ENCODE peak calls at places on chromosomes 13 and 19, in five cellular contexts. One of them, this sample, is unnamed.

GRCh38 chr13:108980237-108980636 is 350.8 kb downstream of the MYO16 start:
- DNase-seq in esophagus muscularis mucosa: no peak
- DNase-seq in upper lobe of left lung: no peak
- DNase-seq in transverse colon: no peak
- DNase-seq in breast epithelium: no peak
- DNase-seq in this sample: no peak

GRCh38 chr19:49194408-49194807 is 36.8 kb downstream of the TRPM4 start:
- DNase-seq in esophagus muscularis mucosa: no peak
- DNase-seq in upper lobe of left lung: no peak
- DNase-seq in transverse colon: no peak
- DNase-seq in breast epithelium: no peak
- DNase-seq in this sample: no peak

GRCh38 chr13:40667622-40667978 is 1.2 kb upstream of the FOXO1 start:
- DNase-seq in esophagus muscularis mucosa: no peak
- DNase-seq in upper lobe of left lung: no peak
- DNase-seq in transverse colon: peak
- DNase-seq in breast epithelium: no peak
- DNase-seq in this sample: peak

GRCh38 chr13:27327633-27328032 is 57.0 kb downstream of the RASL11A start:
- DNase-seq in esophagus muscularis mucosa: no peak
- DNase-seq in upper lobe of left lung: no peak
- DNase-seq in transverse colon: no peak
- DNase-seq in breast epithelium: no peak
- DNase-seq in this sample: no peak

GRCh38 chr19:54448037-54448773 is 794 bp upstream of the LENG8 start:
- DNase-seq in esophagus muscularis mucosa: no peak
- DNase-seq in upper lobe of left lung: no peak
- DNase-seq in transverse colon: peak
- DNase-seq in breast epithelium: no peak
- DNase-seq in this sample: peak

GRCh38 chr13:107117327-107118012 is 549.5 kb upstream of the ARGLU1 start:
- DNase-seq in esophagus muscularis mucosa: no peak
- DNase-seq in upper lobe of left lung: no peak
- DNase-seq in transverse colon: no peak
- DNase-seq in breast epithelium: no peak
- DNase-seq in this sample: no peak

GRCh38 chr19:10683582-10683981 is 17.7 kb upstream of the QTRT1 start:
- DNase-seq in esophagus muscularis mucosa: no peak
- DNase-seq in upper lobe of left lung: no peak
- DNase-seq in transverse colon: no peak
- DNase-seq in breast epithelium: no peak
- DNase-seq in this sample: no peak

GRCh38 chr13:106522112-106522511 is 13.3 kb downstream of the EFNB2 start:
- DNase-seq in esophagus muscularis mucosa: no peak
- DNase-seq in upper lobe of left lung: no peak
- DNase-seq in transverse colon: no peak
- DNase-seq in breast epithelium: no peak
- DNase-seq in this sample: no peak

GRCh38 chr13:49977992-49978391 is 18.9 kb upstream of the TRIM13 start:
- DNase-seq in esophagus muscularis mucosa: no peak
- DNase-seq in upper lobe of left lung: no peak
- DNase-seq in transverse colon: no peak
- DNase-seq in breast epithelium: no peak
- DNase-seq in this sample: no peak

GRCh38 chr13:72437458-72437857 is 290.0 kb downstream of the MZT1 start:
- DNase-seq in esophagus muscularis mucosa: no peak
- DNase-seq in upper lobe of left lung: no peak
- DNase-seq in transverse colon: no peak
- DNase-seq in breast epithelium: no peak
- DNase-seq in this sample: no peak

GRCh38 chr19:13987101-13987890 is 18.8 kb downstream of the RFX1 start:
- DNase-seq in esophagus muscularis mucosa: no peak
- DNase-seq in upper lobe of left lung: peak
- DNase-seq in transverse colon: no peak
- DNase-seq in breast epithelium: no peak
- DNase-seq in this sample: no peak

GRCh38 chr13:70310720-70311119 is 202.5 kb upstream of the KLHL1 start:
- DNase-seq in esophagus muscularis mucosa: no peak
- DNase-seq in upper lobe of left lung: no peak
- DNase-seq in transverse colon: peak
- DNase-seq in breast epithelium: no peak
- DNase-seq in this sample: no peak

GRCh38 chr13:23847545-23847944 is 41.7 kb downstream of the MIPEP start:
- DNase-seq in esophagus muscularis mucosa: no peak
- DNase-seq in upper lobe of left lung: no peak
- DNase-seq in transverse colon: no peak
- DNase-seq in breast epithelium: no peak
- DNase-seq in this sample: no peak

GRCh38 chr19:1683869-1684572 is 31.6 kb upstream of the TCF3 start:
- DNase-seq in esophagus muscularis mucosa: no peak
- DNase-seq in upper lobe of left lung: no peak
- DNase-seq in transverse colon: no peak
- DNase-seq in breast epithelium: no peak
- DNase-seq in this sample: no peak

GRCh38 chr19:12126707-12127106 is 13.4 kb downstream of the ZNF20 start:
- DNase-seq in esophagus muscularis mucosa: no peak
- DNase-seq in upper lobe of left lung: no peak
- DNase-seq in transverse colon: no peak
- DNase-seq in breast epithelium: no peak
- DNase-seq in this sample: no peak

GRCh38 chr19:56404705-56405056 is 549 bp downstream of the ZNF583 start:
- DNase-seq in esophagus muscularis mucosa: no peak
- DNase-seq in upper lobe of left lung: no peak
- DNase-seq in transverse colon: no peak
- DNase-seq in breast epithelium: no peak
- DNase-seq in this sample: no peak

GRCh38 chr19:17205237-17206140 is 9.7 kb upstream of the USE1 start:
- DNase-seq in esophagus muscularis mucosa: no peak
- DNase-seq in upper lobe of left lung: peak
- DNase-seq in transverse colon: peak
- DNase-seq in breast epithelium: peak
- DNase-seq in this sample: no peak

GRCh38 chr19:18833849-18834643 is 2.3 kb downstream of the UPF1 start:
- DNase-seq in esophagus muscularis mucosa: no peak
- DNase-seq in upper lobe of left lung: peak
- DNase-seq in transverse colon: peak
- DNase-seq in breast epithelium: no peak
- DNase-seq in this sample: no peak

GRCh38 chr19:58386576-58387337 is at the start of gene RPS5:
- DNase-seq in esophagus muscularis mucosa: peak
- DNase-seq in upper lobe of left lung: peak
- DNase-seq in transverse colon: peak
- DNase-seq in breast epithelium: peak
- DNase-seq in this sample: peak

GRCh38 chr19:9171393-9171991 is 7.3 kb upstream of the OR7D2 start:
- DNase-seq in esophagus muscularis mucosa: no peak
- DNase-seq in upper lobe of left lung: no peak
- DNase-seq in transverse colon: no peak
- DNase-seq in breast epithelium: no peak
- DNase-seq in this sample: no peak

GRCh38 chr19:2047449-2048103 is 3.5 kb downstream of the MKNK2 start:
- DNase-seq in esophagus muscularis mucosa: no peak
- DNase-seq in upper lobe of left lung: peak
- DNase-seq in transverse colon: peak
- DNase-seq in breast epithelium: no peak
- DNase-seq in this sample: peak

GRCh38 chr13:106630162-106630561 is 62.2 kb upstream of the ARGLU1 start:
- DNase-seq in esophagus muscularis mucosa: no peak
- DNase-seq in upper lobe of left lung: no peak
- DNase-seq in transverse colon: no peak
- DNase-seq in breast epithelium: no peak
- DNase-seq in this sample: no peak

GRCh38 chr13:98264877-98265276 is 87.8 kb upstream of the RNF113B start:
- DNase-seq in esophagus muscularis mucosa: no peak
- DNase-seq in upper lobe of left lung: no peak
- DNase-seq in transverse colon: no peak
- DNase-seq in breast epithelium: no peak
- DNase-seq in this sample: no peak

GRCh38 chr19:8319807-8320520 is 1.2 kb downstream of the NDUFA7 start:
- DNase-seq in esophagus muscularis mucosa: no peak
- DNase-seq in upper lobe of left lung: no peak
- DNase-seq in transverse colon: no peak
- DNase-seq in breast epithelium: no peak
- DNase-seq in this sample: no peak

GRCh38 chr13:59318320-59318930 is 845.3 kb downstream of the DIAPH3 start:
- DNase-seq in esophagus muscularis mucosa: no peak
- DNase-seq in upper lobe of left lung: peak
- DNase-seq in transverse colon: peak
- DNase-seq in breast epithelium: peak
- DNase-seq in this sample: no peak

GRCh38 chr19:952680-953500 is 27.1 kb downstream of the ARID3A start:
- DNase-seq in esophagus muscularis mucosa: no peak
- DNase-seq in upper lobe of left lung: peak
- DNase-seq in transverse colon: peak
- DNase-seq in breast epithelium: no peak
- DNase-seq in this sample: no peak

GRCh38 chr13:78137404-78138142 is 218.9 kb upstream of the EDNRB start:
- DNase-seq in esophagus muscularis mucosa: no peak
- DNase-seq in upper lobe of left lung: no peak
- DNase-seq in transverse colon: no peak
- DNase-seq in breast epithelium: no peak
- DNase-seq in this sample: no peak

GRCh38 chr19:49387936-49388372 is at the start of gene KASH5:
- DNase-seq in esophagus muscularis mucosa: no peak
- DNase-seq in upper lobe of left lung: peak
- DNase-seq in transverse colon: peak
- DNase-seq in breast epithelium: peak
- DNase-seq in this sample: no peak

GRCh38 chr19:49677232-49677881 is at the start of gene PRMT1:
- DNase-seq in esophagus muscularis mucosa: no peak
- DNase-seq in upper lobe of left lung: no peak
- DNase-seq in transverse colon: peak
- DNase-seq in breast epithelium: no peak
- DNase-seq in this sample: no peak

GRCh38 chr13:76917096-76917495 is 30.9 kb upstream of the KCTD12 start:
- DNase-seq in esophagus muscularis mucosa: no peak
- DNase-seq in upper lobe of left lung: no peak
- DNase-seq in transverse colon: no peak
- DNase-seq in breast epithelium: no peak
- DNase-seq in this sample: no peak

GRCh38 chr13:98345103-98345899 is 168.2 kb upstream of the RNF113B start:
- DNase-seq in esophagus muscularis mucosa: no peak
- DNase-seq in upper lobe of left lung: peak
- DNase-seq in transverse colon: no peak
- DNase-seq in breast epithelium: no peak
- DNase-seq in this sample: no peak

GRCh38 chr19:45772130-45772880 is 3.3 kb upstream of the SIX5 start:
- DNase-seq in esophagus muscularis mucosa: no peak
- DNase-seq in upper lobe of left lung: no peak
- DNase-seq in transverse colon: no peak
- DNase-seq in breast epithelium: no peak
- DNase-seq in this sample: peak

GRCh38 chr19:45769821-45770191 is 754 bp upstream of the SIX5 start:
- DNase-seq in esophagus muscularis mucosa: no peak
- DNase-seq in upper lobe of left lung: peak
- DNase-seq in transverse colon: peak
- DNase-seq in breast epithelium: no peak
- DNase-seq in this sample: peak

GRCh38 chr19:45770192-45771101 is 1.4 kb upstream of the SIX5 start:
- DNase-seq in esophagus muscularis mucosa: peak
- DNase-seq in upper lobe of left lung: peak
- DNase-seq in transverse colon: peak
- DNase-seq in breast epithelium: peak
- DNase-seq in this sample: peak

GRCh38 chr19:45772912-45773311 is 3.9 kb upstream of the SIX5 start:
- DNase-seq in esophagus muscularis mucosa: no peak
- DNase-seq in upper lobe of left lung: no peak
- DNase-seq in transverse colon: no peak
- DNase-seq in breast epithelium: no peak
- DNase-seq in this sample: no peak

DNA sequence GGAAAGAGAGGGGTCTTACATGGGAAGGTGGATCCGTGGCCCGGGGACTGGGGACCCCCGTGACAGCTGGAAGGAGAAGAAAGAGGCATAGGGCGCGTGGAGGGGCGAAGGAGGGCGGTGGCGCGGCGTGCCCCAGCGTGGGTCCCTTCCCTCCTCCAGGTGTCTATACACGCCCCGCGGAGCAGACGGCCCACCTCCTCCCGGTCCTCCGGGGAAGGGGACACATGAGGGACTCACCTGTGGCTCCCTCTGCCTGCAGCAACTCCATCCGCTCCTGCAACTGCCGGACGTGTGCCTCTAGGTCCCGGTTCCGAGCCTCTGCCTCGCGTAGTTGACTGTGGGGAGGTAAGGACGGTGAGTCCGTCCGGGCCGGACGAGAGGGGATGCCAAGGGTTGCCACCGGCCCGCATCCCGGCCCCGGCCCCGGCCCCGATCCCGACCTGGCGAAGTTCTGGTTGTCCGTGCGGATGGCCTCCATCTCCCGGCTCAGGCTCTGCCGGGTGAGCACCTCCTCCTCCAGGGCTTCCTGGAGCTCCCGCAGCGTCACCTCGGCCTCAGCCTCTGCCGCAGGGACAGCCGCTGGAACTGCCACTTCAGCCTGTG is 2.4 kb upstream of the SIX5 start:
- DNase-seq in esophagus muscularis mucosa: no peak
- DNase-seq in upper lobe of left lung: no peak
- DNase-seq in transverse colon: no peak
- DNase-seq in breast epithelium: no peak
- DNase-seq in this sample: no peak
- H3K4me3 ChIP-seq in esophagus muscularis mucosa: no peak
- H3K4me3 ChIP-seq in upper lobe of left lung: no peak
- H3K4me3 ChIP-seq in transverse colon: peak
- H3K4me3 ChIP-seq in breast epithelium: peak
- H3K4me3 ChIP-seq in this sample: no peak

GRCh38 chr19:30593358-30593757 is 221.2 kb downstream of the ZNF536 start:
- DNase-seq in esophagus muscularis mucosa: peak
- DNase-seq in upper lobe of left lung: no peak
- DNase-seq in transverse colon: peak
- DNase-seq in breast epithelium: no peak
- DNase-seq in this sample: no peak

GRCh38 chr19:30584121-30584520 is 211.9 kb downstream of the ZNF536 start:
- DNase-seq in esophagus muscularis mucosa: no peak
- DNase-seq in upper lobe of left lung: no peak
- DNase-seq in transverse colon: no peak
- DNase-seq in breast epithelium: no peak
- DNase-seq in this sample: no peak

GRCh38 chr19:30590596-30591229 is 218.5 kb downstream of the ZNF536 start:
- DNase-seq in esophagus muscularis mucosa: no peak
- DNase-seq in upper lobe of left lung: no peak
- DNase-seq in transverse colon: no peak
- DNase-seq in breast epithelium: no peak
- DNase-seq in this sample: no peak

GRCh38 chr19:30587869-30588268 is 215.7 kb downstream of the ZNF536 start:
- DNase-seq in esophagus muscularis mucosa: no peak
- DNase-seq in upper lobe of left lung: no peak
- DNase-seq in transverse colon: no peak
- DNase-seq in breast epithelium: no peak
- DNase-seq in this sample: no peak
- TF ChIP-seq CTCF in esophagus muscularis mucosa: no peak
- TF ChIP-seq CTCF in upper lobe of left lung: no peak
- TF ChIP-seq CTCF in transverse colon: no peak
- TF ChIP-seq CTCF in breast epithelium: no peak
- TF ChIP-seq CTCF in this sample: no peak

GRCh38 chr19:41225238-41226052 is 6.4 kb downstream of the AXL start:
- DNase-seq in esophagus muscularis mucosa: peak
- DNase-seq in upper lobe of left lung: peak
- DNase-seq in transverse colon: peak
- DNase-seq in breast epithelium: no peak
- DNase-seq in this sample: no peak
- TF ChIP-seq POLR2AphosphoS5 in esophagus muscularis mucosa: peak
- TF ChIP-seq POLR2AphosphoS5 in upper lobe of left lung: peak
- TF ChIP-seq POLR2AphosphoS5 in transverse colon: peak
- TF ChIP-seq POLR2AphosphoS5 in breast epithelium: no peak
- TF ChIP-seq POLR2AphosphoS5 in this sample: no peak

GRCh38 chr13:42086582-42086981 is 38.1 kb downstream of the DGKH start:
- DNase-seq in esophagus muscularis mucosa: no peak
- DNase-seq in upper lobe of left lung: no peak
- DNase-seq in transverse colon: no peak
- DNase-seq in breast epithelium: no peak
- DNase-seq in this sample: no peak
- H3K4me3 ChIP-seq in esophagus muscularis mucosa: no peak
- H3K4me3 ChIP-seq in upper lobe of left lung: no peak
- H3K4me3 ChIP-seq in transverse colon: no peak
- H3K4me3 ChIP-seq in breast epithelium: no peak
- H3K4me3 ChIP-seq in this sample: no peak

This sample was measured in suprapubic skin.